ENCODE peak calls at places on chromosome 4, in five cellular contexts. L, O, C, B and W are unnamed samples.
A peak's percentile ranks its signal among the peaks of the same experiment; 100 is the strongest.

GRCh38 chr4:114613579-114613978 is 15.0 kb downstream of the UGT8 start:
- DNase-seq in L (no peak), O (no peak), C (no peak), B (no peak), W (no peak)

GRCh38 chr4:16329132-16329796 is 103.0 kb upstream of the TAPT1 start:
- DNase-seq in L (peak; percentile 73), O (no peak), C (no peak), B (no peak), W (no peak)

GRCh38 chr4:133320576-133321170 is 171.6 kb downstream of the PCDH10 start:
- DNase-seq in L (peak; percentile 34), O (no peak), C (no peak), B (peak; percentile 3), W (no peak)

GRCh38 chr4:5926601-5927000 is 33.7 kb upstream of the CRMP1 start:
- DNase-seq in L (no peak), O (no peak), C (no peak), B (no peak), W (no peak)

GRCh38 chr4:11687727-11688126 is 259.0 kb upstream of the HS3ST1 start:
- DNase-seq in L (no peak), O (no peak), C (no peak), B (no peak), W (no peak)

GRCh38 chr4:39715788-39716187 is 17.9 kb downstream of the UBE2K start:
- DNase-seq in L (no peak), O (no peak), C (no peak), B (no peak), W (no peak)

GRCh38 chr4:100022792-100023222 is 72.7 kb upstream of the H2AZ1 start:
- DNase-seq in L (no peak), O (no peak), C (no peak), B (no peak), W (no peak)

GRCh38 chr4:68182382-68182820 is 52.7 kb upstream of the TMPRSS11F start:
- DNase-seq in L (no peak), O (peak; percentile 38), C (no peak), B (no peak), W (no peak)

GRCh38 chr4:19348746-19349145 is 903.0 kb upstream of the SLIT2 start:
- DNase-seq in L (no peak), O (no peak), C (no peak), B (no peak), W (no peak)

GRCh38 chr4:73891739-73892405 is 22.7 kb downstream of the CXCL1 start:
- DNase-seq in L (peak; percentile 66), O (no peak), C (no peak), B (no peak), W (no peak)

GRCh38 chr4:184274288-184274951 is 56.7 kb upstream of the ENPP6 start:
- DNase-seq in L (peak; percentile 25), O (no peak), C (no peak), B (no peak), W (no peak)

GRCh38 chr4:103719320-103720204 is at the start of gene TACR3:
- DNase-seq in L (peak; percentile 8), O (no peak), C (no peak), B (no peak), W (no peak)

GRCh38 chr4:41656572-41657301 is 91.8 kb downstream of the PHOX2B start:
- DNase-seq in L (no peak), O (no peak), C (no peak), B (no peak), W (no peak)

GRCh38 chr4:180665994-180666818 is 1577.0 kb upstream of the TENM3 start:
- DNase-seq in L (peak; percentile 65), O (no peak), C (no peak), B (peak; percentile 10), W (peak; percentile 1)

GRCh38 chr4:128653514-128654420 is 155.7 kb upstream of the JADE1 start:
- DNase-seq in L (no peak), O (no peak), C (no peak), B (peak; percentile 51), W (no peak)

GRCh38 chr4:57136281-57136680 is 26.1 kb upstream of the IGFBP7 start:
- DNase-seq in L (peak; percentile 87), O (no peak), C (no peak), B (no peak), W (no peak)

GRCh38 chr4:75391489-75392166 is 122.6 kb downstream of the RCHY1 start:
- DNase-seq in L (no peak), O (no peak), C (no peak), B (no peak), W (no peak)

GRCh38 chr4:15075875-15076274 is 73.6 kb downstream of the CPEB2 start:
- DNase-seq in L (no peak), O (no peak), C (no peak), B (no peak), W (no peak)

GRCh38 chr4:76354517-76355473 is 48.3 kb downstream of the STBD1 start:
- DNase-seq in L (no peak), O (no peak), C (no peak), B (peak; percentile 14), W (no peak)

GRCh38 chr4:165537028-165537648 is 158.3 kb downstream of the CPE start:
- DNase-seq in L (peak; percentile 30), O (no peak), C (no peak), B (peak; percentile 14), W (peak; percentile 22)

DNA sequence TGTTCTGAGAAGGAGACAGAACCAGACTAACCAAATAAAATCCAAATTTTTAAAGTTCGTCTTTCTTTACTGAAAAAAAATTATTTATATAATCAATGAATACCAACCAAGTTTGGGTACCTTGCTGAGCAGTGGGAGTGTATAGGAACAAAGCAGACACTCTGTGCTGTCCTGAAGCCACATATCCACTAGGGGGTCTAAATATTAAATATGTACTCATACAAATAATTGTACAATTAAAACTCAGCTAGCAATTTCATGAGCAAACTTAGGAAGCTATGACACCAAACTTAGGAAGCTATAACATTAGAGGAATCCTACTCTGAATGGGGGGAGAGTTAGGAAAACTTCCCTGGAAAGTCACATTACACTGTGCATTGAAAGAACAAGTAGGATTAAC is 582.0 kb upstream of the EPHA5 start:
- DNase-seq in L (no peak), O (no peak), C (no peak), B (no peak), W (no peak)
- H3K9me3 ChIP-seq in L (no peaks in the 10 kb centered on the region), O (no peaks in the 10 kb centered on the region), C (no peaks in the 10 kb centered on the region), B (peaks cover 8% of the 10 kb centered on the region), W (no peaks in the 10 kb centered on the region)

GRCh38 chr4:146976145-146976544 is 30.5 kb upstream of the TTC29 start:
- DNase-seq in L (no peak), O (no peak), C (no peak), B (no peak), W (no peak)
- H3K9me3 ChIP-seq in L (no peaks in the 10 kb centered on the region), O (no peaks in the 10 kb centered on the region), C (no peaks in the 10 kb centered on the region), B (no peaks in the 10 kb centered on the region), W (no peaks in the 10 kb centered on the region)

GRCh38 chr4:58435871-58436270 is 1325.7 kb upstream of the IGFBP7 start:
- DNase-seq in L (no peak), O (no peak), C (no peak), B (no peak), W (no peak)
- H3K9me3 ChIP-seq in L (no peaks in the 10 kb centered on the region), O (peaks cover 11% of the 10 kb centered on the region), C (peaks cover 18% of the 10 kb centered on the region), B (peaks cover 22% of the 10 kb centered on the region), W (no peaks in the 10 kb centered on the region)

DNA sequence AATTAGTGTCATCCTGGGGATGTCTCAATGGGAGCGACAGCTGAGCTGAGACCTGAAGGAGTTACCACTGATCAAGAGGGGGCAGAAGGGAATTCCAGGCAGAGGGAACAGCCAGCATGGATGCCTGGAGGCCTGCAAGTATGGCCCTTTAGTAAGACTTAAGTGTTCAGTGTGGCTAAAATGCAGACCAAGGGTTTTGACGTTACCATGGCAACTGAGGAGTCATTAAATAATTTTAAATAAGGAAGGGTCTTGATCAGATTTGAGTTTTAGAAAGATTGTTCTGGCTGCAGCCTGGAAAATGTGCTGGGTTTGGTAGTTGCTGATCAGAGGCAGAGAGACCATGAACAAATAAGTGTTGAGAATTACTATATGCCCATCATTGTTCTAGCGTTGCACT is 285.5 kb downstream of the USP46 start:
- DNase-seq in L (no peak), O (no peak), C (no peak), B (no peak), W (no peak)
- H3K9me3 ChIP-seq in L (no peaks in the 10 kb centered on the region), O (no peaks in the 10 kb centered on the region), C (no peaks in the 10 kb centered on the region), B (no peaks in the 10 kb centered on the region), W (no peaks in the 10 kb centered on the region)

GRCh38 chr4:273312-274017 is 31.8 kb downstream of the ZNF732 start:
- DNase-seq in L (no peak), O (no peak), C (no peak), B (no peak), W (no peak)
- H3K9me3 ChIP-seq in L (peaks cover 2% of the 10 kb centered on the region), O (peaks cover 94% of the 10 kb centered on the region), C (peaks cover 96% of the 10 kb centered on the region), B (peaks cover 96% of the 10 kb centered on the region), W (no peaks in the 10 kb centered on the region)